ENCODE peak calls at places on chromosomes 4 and X, in seven cellular contexts. One of them, this sample, is unnamed. For H4K20me1, the result is how much of the 10 kb centered on the place peaks cover.

GRCh38 chrX:66004928-66005831 is 34.7 kb downstream of the VSIG4 start:
- DNase-seq in K562: no peak
- DNase-seq in hepatocyte: no peak
- DNase-seq in mammary epithelial cell: no peak
- DNase-seq in HCT116: no peak
- DNase-seq in PC-9: no peak
- DNase-seq in SK-N-SH: no peak
- DNase-seq in this sample: no peak

GRCh38 chr4:35253331-35253730 is 991.0 kb downstream of the ARAP2 start:
- DNase-seq in K562: no peak
- DNase-seq in hepatocyte: no peak
- DNase-seq in mammary epithelial cell: no peak
- DNase-seq in HCT116: no peak
- DNase-seq in PC-9: no peak
- DNase-seq in SK-N-SH: no peak
- DNase-seq in this sample: no peak

GRCh38 chr4:145760176-145760575 is 80.2 kb downstream of the C4orf51 start:
- DNase-seq in K562: no peak
- DNase-seq in hepatocyte: no peak
- DNase-seq in mammary epithelial cell: no peak
- DNase-seq in HCT116: no peak
- DNase-seq in PC-9: no peak
- DNase-seq in SK-N-SH: no peak
- DNase-seq in this sample: no peak

GRCh38 chr4:1043658-1044468 is 32.4 kb downstream of the FGFRL1 start:
- DNase-seq in K562: peak
- DNase-seq in hepatocyte: peak
- DNase-seq in mammary epithelial cell: peak
- DNase-seq in HCT116: peak
- DNase-seq in PC-9: peak
- DNase-seq in SK-N-SH: no peak
- DNase-seq in this sample: peak

GRCh38 chr4:182862921-182863320 is 54.3 kb downstream of the DCTD start:
- DNase-seq in K562: no peak
- DNase-seq in hepatocyte: no peak
- DNase-seq in mammary epithelial cell: peak
- DNase-seq in HCT116: no peak
- DNase-seq in PC-9: no peak
- DNase-seq in SK-N-SH: no peak
- DNase-seq in this sample: no peak

GRCh38 chr4:154908168-154908567 is 127.1 kb downstream of the RBM46 start:
- DNase-seq in K562: no peak
- DNase-seq in hepatocyte: peak
- DNase-seq in mammary epithelial cell: peak
- DNase-seq in HCT116: no peak
- DNase-seq in PC-9: no peak
- DNase-seq in SK-N-SH: no peak
- DNase-seq in this sample: no peak

GRCh38 chr4:86718152-86718551 is 124.0 kb downstream of the PTPN13 start:
- DNase-seq in K562: no peak
- DNase-seq in hepatocyte: no peak
- DNase-seq in mammary epithelial cell: no peak
- DNase-seq in HCT116: no peak
- DNase-seq in PC-9: no peak
- DNase-seq in SK-N-SH: no peak
- DNase-seq in this sample: no peak

GRCh38 chrX:1564750-1565683 is 26.4 kb upstream of the AKAP17A start:
- DNase-seq in K562: no peak
- DNase-seq in hepatocyte: no peak
- DNase-seq in mammary epithelial cell: no peak
- DNase-seq in HCT116: no peak
- DNase-seq in PC-9: no peak
- DNase-seq in SK-N-SH: no peak
- DNase-seq in this sample: no peak

GRCh38 chr4:8079031-8079885 is 79.4 kb downstream of the ABLIM2 start:
- DNase-seq in K562: peak
- DNase-seq in hepatocyte: peak
- DNase-seq in mammary epithelial cell: no peak
- DNase-seq in HCT116: no peak
- DNase-seq in PC-9: no peak
- DNase-seq in SK-N-SH: peak
- DNase-seq in this sample: no peak

GRCh38 chrX:13293700-13294099 is 26.2 kb downstream of the ATXN3L start:
- DNase-seq in K562: no peak
- DNase-seq in hepatocyte: peak
- DNase-seq in mammary epithelial cell: peak
- DNase-seq in HCT116: no peak
- DNase-seq in PC-9: no peak
- DNase-seq in SK-N-SH: no peak
- DNase-seq in this sample: peak

GRCh38 chrX:94057385-94057784 is 383.4 kb downstream of the FAM133A start:
- DNase-seq in K562: no peak
- DNase-seq in hepatocyte: no peak
- DNase-seq in mammary epithelial cell: peak
- DNase-seq in HCT116: no peak
- DNase-seq in PC-9: no peak
- DNase-seq in SK-N-SH: no peak
- DNase-seq in this sample: no peak

GRCh38 chrX:53694642-53695041 is 8.1 kb upstream of the HUWE1 start:
- DNase-seq in K562: no peak
- DNase-seq in hepatocyte: no peak
- DNase-seq in mammary epithelial cell: no peak
- DNase-seq in HCT116: no peak
- DNase-seq in PC-9: no peak
- DNase-seq in SK-N-SH: no peak
- DNase-seq in this sample: no peak

GRCh38 chrX:110871839-110872238 is 76.2 kb upstream of the CHRDL1 start:
- DNase-seq in K562: no peak
- DNase-seq in hepatocyte: no peak
- DNase-seq in mammary epithelial cell: no peak
- DNase-seq in HCT116: no peak
- DNase-seq in PC-9: no peak
- DNase-seq in SK-N-SH: no peak
- DNase-seq in this sample: no peak

GRCh38 chrX:44874481-44875184 is 1.6 kb downstream of the KDM6A start:
- DNase-seq in K562: peak
- DNase-seq in hepatocyte: peak
- DNase-seq in mammary epithelial cell: peak
- DNase-seq in HCT116: no peak
- DNase-seq in PC-9: peak
- DNase-seq in SK-N-SH: peak
- DNase-seq in this sample: no peak

GRCh38 chr4:766152-766515 is 59.8 kb downstream of the CPLX1 start:
- DNase-seq in K562: no peak
- DNase-seq in hepatocyte: peak
- DNase-seq in mammary epithelial cell: peak
- DNase-seq in HCT116: no peak
- DNase-seq in PC-9: no peak
- DNase-seq in SK-N-SH: no peak
- DNase-seq in this sample: no peak

GRCh38 chr4:151484396-151485102 is 75.6 kb downstream of the FHIP1A start:
- DNase-seq in K562: no peak
- DNase-seq in hepatocyte: peak
- DNase-seq in mammary epithelial cell: peak
- DNase-seq in HCT116: peak
- DNase-seq in PC-9: peak
- DNase-seq in SK-N-SH: no peak
- DNase-seq in this sample: peak

GRCh38 chr4:61070269-61070668 is 129.9 kb upstream of the ADGRL3 start:
- DNase-seq in K562: no peak
- DNase-seq in hepatocyte: no peak
- DNase-seq in mammary epithelial cell: no peak
- DNase-seq in HCT116: no peak
- DNase-seq in PC-9: no peak
- DNase-seq in SK-N-SH: no peak
- DNase-seq in this sample: no peak

DNA sequence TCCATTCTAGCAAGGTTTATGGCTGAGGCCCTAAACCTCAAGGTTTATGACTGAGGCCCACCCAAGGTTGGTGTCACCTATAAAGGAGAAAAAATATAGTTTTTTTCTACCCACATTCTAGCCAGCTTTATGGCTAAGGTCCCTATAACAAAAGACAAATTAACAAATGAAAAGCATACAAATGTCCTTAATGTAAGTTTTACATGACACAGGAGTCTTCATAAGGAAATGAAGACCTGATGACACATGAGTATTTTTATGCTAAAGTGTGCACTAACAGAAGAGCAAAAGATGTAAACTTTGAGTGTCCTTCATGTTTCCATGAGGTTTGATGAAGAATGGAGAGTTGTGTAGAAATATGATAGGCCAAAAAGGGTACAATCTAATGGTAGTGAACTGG is 114.7 kb upstream of the INTU start:
- DNase-seq in K562: no peak
- DNase-seq in hepatocyte: no peak
- DNase-seq in mammary epithelial cell: no peak
- DNase-seq in HCT116: no peak
- DNase-seq in PC-9: no peak
- DNase-seq in SK-N-SH: no peak
- DNase-seq in this sample: no peak
- H4K20me1 ChIP-seq in K562: under half
- H4K20me1 ChIP-seq in hepatocyte: under half
- H4K20me1 ChIP-seq in mammary epithelial cell: under half
- H4K20me1 ChIP-seq in HCT116: under half
- H4K20me1 ChIP-seq in PC-9: under half
- H4K20me1 ChIP-seq in SK-N-SH: under half
- H4K20me1 ChIP-seq in this sample: under half

GRCh38 chr4:38873290-38873949 is 5.8 kb downstream of the FAM114A1 start:
- DNase-seq in K562: no peak
- DNase-seq in hepatocyte: no peak
- DNase-seq in mammary epithelial cell: no peak
- DNase-seq in HCT116: no peak
- DNase-seq in PC-9: no peak
- DNase-seq in SK-N-SH: no peak
- DNase-seq in this sample: no peak

GRCh38 chr4:38872620-38873019 is 5.0 kb downstream of the FAM114A1 start:
- DNase-seq in K562: no peak
- DNase-seq in hepatocyte: peak
- DNase-seq in mammary epithelial cell: no peak
- DNase-seq in HCT116: no peak
- DNase-seq in PC-9: peak
- DNase-seq in SK-N-SH: no peak
- DNase-seq in this sample: no peak

GRCh38 chr4:38870098-38870850 is 2.7 kb downstream of the FAM114A1 start:
- DNase-seq in K562: no peak
- DNase-seq in hepatocyte: no peak
- DNase-seq in mammary epithelial cell: no peak
- DNase-seq in HCT116: no peak
- DNase-seq in PC-9: no peak
- DNase-seq in SK-N-SH: no peak
- DNase-seq in this sample: no peak

GRCh38 chr4:38869511-38869910 is 1.9 kb downstream of the FAM114A1 start:
- DNase-seq in K562: no peak
- DNase-seq in hepatocyte: no peak
- DNase-seq in mammary epithelial cell: no peak
- DNase-seq in HCT116: no peak
- DNase-seq in PC-9: no peak
- DNase-seq in SK-N-SH: no peak
- DNase-seq in this sample: no peak

DNA sequence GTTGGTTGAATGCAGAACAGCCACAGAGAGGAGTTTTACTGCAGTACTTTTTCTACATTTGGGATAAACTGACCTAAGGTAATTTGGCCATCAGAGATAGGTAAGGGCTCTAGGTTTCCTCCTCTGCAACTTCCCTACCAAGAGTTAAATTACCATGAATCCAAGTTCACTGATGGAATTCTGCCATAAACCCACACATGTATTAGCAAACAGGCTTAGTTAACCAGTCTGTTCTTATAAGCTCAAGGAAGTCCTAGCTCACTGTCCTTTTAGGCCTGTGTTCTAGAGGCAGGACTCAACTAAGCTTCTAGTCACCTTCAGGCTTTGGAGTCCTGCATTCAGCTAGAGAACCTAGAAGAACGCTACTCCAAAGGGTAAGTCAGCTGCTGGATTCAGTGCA is 4.0 kb downstream of the FAM114A1 start:
- DNase-seq in K562: no peak
- DNase-seq in hepatocyte: no peak
- DNase-seq in mammary epithelial cell: no peak
- DNase-seq in HCT116: no peak
- DNase-seq in PC-9: no peak
- DNase-seq in SK-N-SH: no peak
- DNase-seq in this sample: no peak
- H4K20me1 ChIP-seq in K562: under half
- H4K20me1 ChIP-seq in hepatocyte: under half
- H4K20me1 ChIP-seq in mammary epithelial cell: under half
- H4K20me1 ChIP-seq in HCT116: under half
- H4K20me1 ChIP-seq in PC-9: under half
- H4K20me1 ChIP-seq in SK-N-SH: under half
- H4K20me1 ChIP-seq in this sample: under half

GRCh38 chr4:76960014-76960413 is 10.5 kb downstream of the SEPTIN11 start:
- DNase-seq in K562: no peak
- DNase-seq in hepatocyte: peak
- DNase-seq in mammary epithelial cell: no peak
- DNase-seq in HCT116: no peak
- DNase-seq in PC-9: no peak
- DNase-seq in SK-N-SH: no peak
- DNase-seq in this sample: no peak

GRCh38 chr4:76955187-76955586 is 5.6 kb downstream of the SEPTIN11 start:
- DNase-seq in K562: no peak
- DNase-seq in hepatocyte: peak
- DNase-seq in mammary epithelial cell: no peak
- DNase-seq in HCT116: no peak
- DNase-seq in PC-9: no peak
- DNase-seq in SK-N-SH: no peak
- DNase-seq in this sample: no peak

GRCh38 chr4:76956961-76957738 is 7.6 kb downstream of the SEPTIN11 start:
- DNase-seq in K562: no peak
- DNase-seq in hepatocyte: peak
- DNase-seq in mammary epithelial cell: no peak
- DNase-seq in HCT116: no peak
- DNase-seq in PC-9: no peak
- DNase-seq in SK-N-SH: no peak
- DNase-seq in this sample: no peak

GRCh38 chr4:76962406-76963135 is 13.0 kb downstream of the SEPTIN11 start:
- DNase-seq in K562: no peak
- DNase-seq in hepatocyte: no peak
- DNase-seq in mammary epithelial cell: no peak
- DNase-seq in HCT116: no peak
- DNase-seq in PC-9: no peak
- DNase-seq in SK-N-SH: no peak
- DNase-seq in this sample: no peak

DNA sequence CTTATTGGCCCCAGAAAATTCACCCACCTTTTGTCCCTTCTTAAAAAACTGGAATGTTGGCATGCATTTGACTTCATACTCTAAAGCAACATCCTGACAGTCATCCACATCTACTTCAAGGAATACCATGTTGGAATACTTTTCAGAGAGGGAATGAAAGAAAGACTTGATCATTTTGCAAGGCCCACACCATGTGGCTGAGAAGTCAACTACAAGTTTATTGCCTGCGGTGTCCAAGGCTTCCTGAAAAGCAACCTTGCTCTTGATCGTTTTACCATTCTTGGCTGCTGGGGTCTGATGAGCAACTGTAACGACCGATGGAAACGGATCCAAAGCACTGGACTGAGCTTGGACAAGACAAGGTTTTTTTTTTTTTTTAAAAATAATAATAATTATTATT is 9.3 kb downstream of the SEPTIN11 start:
- DNase-seq in K562: no peak
- DNase-seq in hepatocyte: no peak
- DNase-seq in mammary epithelial cell: no peak
- DNase-seq in HCT116: no peak
- DNase-seq in PC-9: no peak
- DNase-seq in SK-N-SH: no peak
- DNase-seq in this sample: no peak
- H4K20me1 ChIP-seq in K562: under half
- H4K20me1 ChIP-seq in hepatocyte: under half
- H4K20me1 ChIP-seq in mammary epithelial cell: under half
- H4K20me1 ChIP-seq in HCT116: under half
- H4K20me1 ChIP-seq in PC-9: under half
- H4K20me1 ChIP-seq in SK-N-SH: half or more
- H4K20me1 ChIP-seq in this sample: under half

GRCh38 chr4:2570036-2570435 is 33.6 kb downstream of the FAM193A start:
- DNase-seq in K562: no peak
- DNase-seq in hepatocyte: no peak
- DNase-seq in mammary epithelial cell: no peak
- DNase-seq in HCT116: no peak
- DNase-seq in PC-9: no peak
- DNase-seq in SK-N-SH: no peak
- DNase-seq in this sample: no peak
- H4K20me1 ChIP-seq in K562: under half
- H4K20me1 ChIP-seq in hepatocyte: half or more
- H4K20me1 ChIP-seq in mammary epithelial cell: under half
- H4K20me1 ChIP-seq in HCT116: under half
- H4K20me1 ChIP-seq in PC-9: under half
- H4K20me1 ChIP-seq in SK-N-SH: half or more
- H4K20me1 ChIP-seq in this sample: under half